ENCODE peak calls at places on chromosome 22, in eight cellular contexts. A is stimulated activated CD4-positive, alpha-beta T cell treated with anti-CD3 and anti-CD28 coated beads, Interleukin-2, amount 100 ng/mL, for 48 hours; O is NCI-H345; T is WTC11; H is Jurkat, Clone E6-1; F is NCI-H1417; Z is colonic mucosa; V is NCI-H510A treated with DMSO at 0.1 percent for 48 hours. B is an unnamed sample.

GRCh38 chr22:29393019-29393608 is 4.7 kb upstream of the AP1B1 start:
- DNase-seq in A (no peak), O (no peak), T (no peak), H (no peak), F (no peak), Z (no peak), V (no peak), B (no peak)

GRCh38 chr22:50542416-50542927 is 3.2 kb upstream of the KLHDC7B start:
- DNase-seq in A (no peak), O (no peak), T (no peak), H (no peak), F (no peak), Z (no peak), V (no peak), B (no peak)

GRCh38 chr22:22959147-22959827 is 71.7 kb downstream of the IGLL5 start:
- DNase-seq in A (peak), O (peak), T (peak), H (peak), F (peak), Z (peak), V (peak), B (peak)

GRCh38 chr22:44816141-44816540 is 63.8 kb downstream of the ARHGAP8 start:
- DNase-seq in A (no peak), O (no peak), T (no peak), H (no peak), F (no peak), Z (no peak), V (no peak), B (no peak)

GRCh38 chr22:42752912-42753311 is 32.2 kb upstream of the A4GALT start:
- DNase-seq in A (no peak), O (no peak), T (no peak), H (no peak), F (no peak), Z (no peak), V (no peak), B (no peak)

GRCh38 chr22:37212174-37212906 is at the start of gene SSTR3:
- DNase-seq in A (no peak), O (no peak), T (peak), H (no peak), F (no peak), Z (no peak), V (no peak), B (no peak)

GRCh38 chr22:27804683-27805297 is 3.2 kb upstream of the MN1 start:
- DNase-seq in A (peak), O (peak), T (peak), H (peak), F (peak), Z (peak), V (peak), B (peak)

GRCh38 chr22:33781396-33781795 is 138.9 kb downstream of the LARGE1 start:
- DNase-seq in A (no peak), O (no peak), T (no peak), H (no peak), F (no peak), Z (no peak), V (no peak), B (no peak)

GRCh38 chr22:25694167-25694907 is 47.7 kb upstream of the MYO18B start:
- DNase-seq in A (no peak), O (no peak), T (no peak), H (no peak), F (peak), Z (no peak), V (no peak), B (no peak)

GRCh38 chr22:48664586-48664985 is 1163.1 kb downstream of the BRD1 start:
- DNase-seq in A (no peak), O (no peak), T (no peak), H (no peak), F (no peak), Z (no peak), V (no peak), B (no peak)

GRCh38 chr22:40637181-40638150 is 947 bp upstream of the MRTFA start:
- DNase-seq in A (peak), O (peak), T (peak), H (peak), F (peak), Z (peak), V (peak), B (no peak)

GRCh38 chr22:30192427-30192826 is 54.1 kb downstream of the LIF start:
- DNase-seq in A (no peak), O (no peak), T (no peak), H (no peak), F (no peak), Z (no peak), V (peak), B (peak)

GRCh38 chr22:46761539-46762237 is 762 bp upstream of the TBC1D22A start:
- DNase-seq in A (no peak), O (no peak), T (no peak), H (peak), F (no peak), Z (no peak), V (no peak), B (no peak)

GRCh38 chr22:50621491-50621880 is 6.5 kb downstream of the ARSA start:
- DNase-seq in A (peak), O (no peak), T (no peak), H (peak), F (no peak), Z (no peak), V (no peak), B (no peak)

GRCh38 chr22:18035740-18036139 is 11.4 kb upstream of the MICAL3 start:
- DNase-seq in A (no peak), O (no peak), T (peak), H (no peak), F (no peak), Z (no peak), V (peak), B (peak)

GRCh38 chr22:24516301-24516737 is 21.2 kb downstream of the UPB1 start:
- DNase-seq in A (no peak), O (no peak), T (no peak), H (no peak), F (no peak), Z (no peak), V (no peak), B (no peak)

GRCh38 chr22:17968126-17968525 is 56.2 kb downstream of the MICAL3 start:
- DNase-seq in A (no peak), O (peak), T (no peak), H (no peak), F (peak), Z (no peak), V (peak), B (no peak)

GRCh38 chr22:30857103-30857502 is 111.5 kb downstream of the MORC2 start:
- DNase-seq in A (no peak), O (no peak), T (no peak), H (no peak), F (no peak), Z (peak), V (no peak), B (no peak)

GRCh38 chr22:36197601-36198146 is 3.9 kb downstream of the APOL4 start:
- DNase-seq in A (no peak), O (no peak), T (no peak), H (no peak), F (no peak), Z (no peak), V (no peak), B (no peak)

B was measured in DMS153.